ENCODE peak calls at places on chromosomes 16 and 17, in six cellular contexts. D, L, C, Y, B and U are unnamed samples.

GRCh38 chr17:40345161-40346034 is 19.1 kb downstream of the GJD3 start:
- DNase-seq in C (no peak), Y (peak; percentile 82), D (no peak), L (no peak), B (peak; percentile 38), U (peak; percentile 83)

GRCh38 chr17:83080641-83081560 is 1.5 kb downstream of the METRNL start:
- DNase-seq in D (peak; percentile 32), Y (peak; percentile 48), B (peak; percentile 53), L (peak; percentile 20), C (peak; percentile 54), U (no peak)

GRCh38 chr16:81624718-81625543 is 154.2 kb upstream of the PLCG2 start:
- DNase-seq in C (no peak), D (peak; percentile 6), B (no peak), L (no peak), Y (peak; percentile 22), U (peak; percentile 62)

GRCh38 chr17:82356028-82356427 is 3.0 kb upstream of the TEX19 start:
- DNase-seq in C (no peak), L (no peak), B (no peak), Y (no peak), D (no peak), U (no peak)

GRCh38 chr16:84054916-84055315 is 12.3 kb upstream of the SLC38A8 start:
- DNase-seq in B (no peak), L (no peak), D (no peak), C (no peak), Y (no peak), U (no peak)

GRCh38 chr16:85750021-85750826 is 672 bp downstream of the C16orf74 start:
- DNase-seq in L (no peak), B (peak; percentile 48), D (no peak), C (peak; percentile 13), Y (peak; percentile 70), U (no peak)

GRCh38 chr17:55845385-55845784 is 94.5 kb downstream of the PCTP start:
- DNase-seq in L (no peak), B (peak; percentile 26), D (no peak), Y (peak; percentile 49), C (peak; percentile 10), U (peak; percentile 50)

GRCh38 chr17:7445011-7445927 is at the start of gene CHRNB1:
- DNase-seq in B (peak; percentile 42), Y (peak; percentile 56), C (no peak), L (no peak), D (no peak), U (peak; percentile 94)

GRCh38 chr17:82283208-82283749 is 9.8 kb upstream of the CSNK1D start:
- DNase-seq in L (no peak), D (peak; percentile 89), C (peak; percentile 53), B (peak; percentile 57), Y (peak; percentile 98), U (peak; percentile 84)

GRCh38 chr17:82767041-82767754 is 15.3 kb downstream of the TBCD start:
- DNase-seq in B (peak; percentile 41), D (no peak), C (peak; percentile 40), L (peak; percentile 27), Y (peak; percentile 46), U (peak; percentile 50)

GRCh38 chr17:2841606-2842005 is 45.4 kb downstream of the RAP1GAP2 start:
- DNase-seq in C (no peak), B (no peak), L (no peak), D (no peak), Y (peak; percentile 72), U (no peak)

GRCh38 chr16:8686879-8687278 is 12.5 kb downstream of the ABAT start:
- DNase-seq in D (no peak), Y (no peak), B (no peak), L (no peak), C (no peak), U (no peak)

GRCh38 chr17:48051278-48051677 is 3.1 kb downstream of the NFE2L1 start:
- DNase-seq in B (no peak), C (no peak), L (no peak), D (no peak), Y (no peak), U (no peak)

GRCh38 chr16:89013111-89013510 is 36.1 kb upstream of the CBFA2T3 start:
- DNase-seq in B (no peak), C (no peak), D (no peak), Y (no peak), L (no peak), U (no peak)

GRCh38 chr17:44900894-44901293 is 1.6 kb upstream of the EFTUD2 start:
- DNase-seq in B (no peak), Y (peak; percentile 83), L (no peak), D (no peak), C (no peak), U (peak; percentile 64)

GRCh38 chr17:14320098-14320497 is 19.2 kb downstream of the HS3ST3B1 start:
- DNase-seq in C (no peak), D (no peak), L (no peak), B (no peak), Y (no peak), U (no peak)

GRCh38 chr17:66200685-66201092 is 8.8 kb upstream of the CEP112 start:
- DNase-seq in C (peak; percentile 30), L (peak; percentile 28), D (peak; percentile 50), B (peak; percentile 16), Y (peak; percentile 74), U (peak; percentile 73)

GRCh38 chr16:84132527-84133285 is 12.3 kb downstream of the HSDL1 start:
- DNase-seq in Y (no peak), L (no peak), C (no peak), D (no peak), B (no peak), U (no peak)

GRCh38 chr17:65117384-65118035 is 19.7 kb upstream of the RGS9 start:
- DNase-seq in L (no peak), D (no peak), C (no peak), Y (no peak), B (no peak), U (no peak)